ENCODE peak calls at places on chromosome 22, in five cellular contexts. C is body of pancreas, I is GM12878, H is NB4, E is K562. A is an unnamed sample.

GRCh38 chr22:47736166-47737034 is 974.0 kb downstream of the TBC1D22A start:
- DNase-seq in C (no peak), I (no peak), H (no peak), E (no peak), A (no peak)

GRCh38 chr22:38228873-38229740 is 27.3 kb downstream of the MAFF start:
- DNase-seq in C (peak; percentile 80), I (no peak), H (no peak), E (no peak), A (no peak)

GRCh38 chr22:27840436-27840835 is 38.9 kb upstream of the MN1 start:
- DNase-seq in C (no peak), I (no peak), H (no peak), E (no peak), A (no peak)

GRCh38 chr22:38957046-38957770 is at the start of gene APOBEC3A:
- DNase-seq in C (no peak), I (no peak), H (peak; percentile 33), E (no peak), A (peak; percentile 50)

GRCh38 chr22:37552560-37553163 is 7.6 kb upstream of the CDC42EP1 start:
- DNase-seq in C (peak; percentile 43), I (no peak), H (no peak), E (peak; percentile 92), A (peak; percentile 87)

GRCh38 chr22:38824587-38824986 is 19.2 kb downstream of the NPTXR start:
- DNase-seq in C (peak; percentile 52), I (no peak), H (peak; percentile 78), E (peak; percentile 67), A (peak; percentile 81)

GRCh38 chr22:41565403-41566054 is 4.7 kb downstream of the CSDC2 start:
- DNase-seq in C (peak; percentile 51), I (no peak), H (peak; percentile 59), E (peak; percentile 80), A (peak; percentile 93)

GRCh38 chr22:39942433-39943213 is 17.6 kb upstream of the TMA7B start:
- DNase-seq in C (no peak), I (no peak), H (peak; percentile 41), E (no peak), A (peak; percentile 45)

GRCh38 chr22:17084554-17085276 is at the start of gene IL17RA:
- DNase-seq in C (peak; percentile 94), I (peak; percentile 68), H (peak; percentile 96), E (peak; percentile 96), A (peak; percentile 83)
- TF ChIP-seq POLR2A in C (peak; percentile 77), I (peak; percentile 88), H (peak; percentile 63), E (peak; percentile 84), A (peak; percentile 60)

DNA sequence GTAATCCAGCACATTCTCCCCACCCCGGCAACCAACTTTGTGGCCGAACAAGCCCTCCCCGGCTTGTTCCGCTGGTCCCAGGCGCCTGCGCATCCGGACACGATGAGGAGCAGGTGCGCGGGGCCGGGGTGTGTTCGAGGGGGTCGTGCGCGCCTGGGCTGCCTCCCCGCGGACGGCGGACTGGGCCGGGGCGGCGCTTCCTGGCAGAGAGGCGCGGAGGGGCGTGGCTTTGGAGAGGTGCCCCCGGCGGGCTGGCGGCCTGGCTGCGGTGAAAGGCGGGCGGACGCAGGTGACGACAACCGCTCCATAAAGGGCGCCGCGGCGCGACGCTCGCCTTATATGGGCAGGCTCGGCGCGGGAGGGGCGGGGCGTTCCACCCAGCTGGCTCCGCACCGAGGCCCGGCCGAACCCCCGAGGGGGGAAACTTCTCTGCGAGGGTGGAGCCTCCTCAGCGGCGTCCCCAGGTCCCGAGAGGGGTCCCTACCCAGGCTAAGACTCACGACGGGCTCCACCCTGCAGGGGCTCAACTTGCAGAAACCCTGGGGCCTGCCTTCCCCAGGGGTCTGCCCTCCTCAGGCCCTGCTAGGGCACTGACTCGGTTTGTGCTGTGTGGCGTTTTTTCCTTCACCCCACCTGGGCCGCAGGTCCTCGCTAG is 26.4 kb downstream of the TXN2 start:
- DNase-seq in C (peak; percentile 96), I (peak; percentile 50), H (peak; percentile 96), E (peak; percentile 85), A (peak; percentile 96)
- TF ChIP-seq POLR2A in C (peak; percentile 76), I (peak; percentile 82), H (no peak), E (peak; percentile 75), A (peak; percentile 79)

GRCh38 chr22:44698531-44699421 is 3.2 kb upstream of the PRR5 start:
- DNase-seq in C (no peak), I (no peak), H (no peak), E (no peak), A (no peak)
- TF ChIP-seq POLR2A in C (no peak), I (no peak), H (no peak), E (no peak), A (no peak)

GRCh38 chr22:46338636-46339035 is 3.1 kb downstream of the TRMU start:
- DNase-seq in C (no peak), I (no peak), H (no peak), E (no peak), A (no peak)
- TF ChIP-seq POLR2A in C (no peak), I (no peak), H (no peak), E (no peak), A (no peak)

GRCh38 chr22:25404923-25405853 is 159.3 kb upstream of the GRK3 start:
- DNase-seq in C (peak; percentile 81), I (no peak), H (peak; percentile 78), E (peak; percentile 83), A (peak; percentile 73)
- TF ChIP-seq POLR2A in C (peak; percentile 52), I (peak; percentile 72), H (peak; percentile 39), E (no peak), A (peak; percentile 46)

DNA sequence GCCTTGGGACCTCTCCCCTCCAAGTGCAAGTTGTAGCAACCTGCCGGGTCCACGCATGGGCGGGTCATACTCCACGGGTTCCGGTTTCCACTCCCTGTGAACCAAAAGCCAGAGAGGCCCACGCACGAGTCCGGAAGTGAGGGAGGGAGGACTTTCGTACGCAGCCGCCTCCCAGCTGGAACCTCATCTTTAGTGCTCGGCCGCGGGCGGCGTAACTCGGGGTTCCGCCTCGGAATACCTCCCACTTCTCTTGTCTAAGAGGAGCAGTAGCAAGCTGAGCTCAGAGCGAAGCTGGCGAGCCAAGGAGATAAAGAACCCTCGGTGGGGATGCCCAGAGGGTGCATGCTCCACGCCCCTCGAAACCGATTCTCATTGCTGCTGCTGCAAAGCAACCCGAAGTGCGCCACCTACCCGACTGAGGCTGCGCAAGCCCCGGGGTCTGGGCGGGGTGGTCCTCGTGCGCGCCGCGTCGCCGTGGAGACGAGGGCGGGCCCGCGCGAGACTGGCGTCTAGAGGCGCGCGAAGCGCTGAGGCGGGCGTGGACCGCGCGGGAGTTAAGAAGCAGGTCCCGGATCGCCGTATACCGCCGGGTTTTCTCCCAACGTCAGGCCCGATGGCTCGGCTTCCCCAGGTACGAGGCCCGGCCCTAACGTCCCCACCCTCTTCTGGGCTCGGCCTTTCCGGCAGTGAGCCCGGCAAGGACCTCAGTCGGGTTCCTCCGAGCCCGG is at the start of gene SFI1:
- DNase-seq in C (peak; percentile 88), I (peak; percentile 92), H (peak; percentile 93), E (peak; percentile 90), A (peak; percentile 98)
- TF ChIP-seq POLR2A in C (peak; percentile 75), I (peak; percentile 83), H (peak; percentile 27), E (peak; percentile 61), A (peak; percentile 85)

GRCh38 chr22:31662668-31663037 is 638 bp upstream of the PISD start:
- DNase-seq in C (no peak), I (no peak), H (no peak), E (no peak), A (no peak)

GRCh38 chr22:31659246-31659645 is 2.8 kb downstream of the PISD start:
- DNase-seq in C (no peak), I (no peak), H (no peak), E (no peak), A (no peak)

DNA sequence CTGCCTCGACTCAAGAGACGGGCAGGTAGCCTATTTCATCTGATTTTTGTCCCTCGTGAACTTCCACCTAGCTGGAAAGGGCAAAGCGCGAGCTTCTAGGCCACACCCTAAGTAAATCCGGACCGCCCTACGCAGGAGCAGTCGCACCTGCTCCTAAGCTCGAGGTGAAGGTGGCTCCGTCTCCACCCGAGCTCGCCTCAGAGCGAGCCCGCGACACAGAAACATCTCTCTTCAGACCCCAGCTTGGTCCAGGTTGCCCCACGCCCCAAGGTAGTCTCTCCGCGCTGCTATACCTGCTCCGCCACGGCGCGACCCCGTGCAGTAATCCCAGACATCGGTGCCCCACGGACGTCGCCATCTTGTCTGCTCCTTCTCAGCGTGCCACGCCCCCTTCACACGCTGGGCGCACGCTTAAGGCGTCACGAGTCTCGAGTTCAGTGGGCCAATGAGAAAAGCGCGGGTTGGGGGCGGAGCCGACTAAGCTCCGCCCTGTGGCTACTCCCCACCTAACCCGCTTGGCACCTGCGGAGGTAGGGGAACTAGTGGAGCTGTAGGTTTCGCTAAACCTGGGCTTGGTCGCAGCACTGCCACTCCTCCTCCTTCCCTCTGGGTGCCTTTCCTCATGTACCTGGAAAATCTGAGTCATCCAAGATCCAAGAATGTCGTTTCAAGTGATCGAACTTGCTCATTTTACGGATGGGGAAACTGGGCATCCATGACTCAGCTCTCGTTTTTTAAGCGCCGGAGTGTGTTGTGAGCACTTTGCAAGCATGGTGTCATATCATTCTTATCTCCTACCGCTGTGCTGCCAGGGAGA is at the start of gene PISD:
- DNase-seq in C (peak; percentile 96), I (peak; percentile 89), H (peak; percentile 95), E (peak; percentile 95), A (peak; percentile 98)
- TF ChIP-seq POLR2A in C (peak; percentile 85), I (peak; percentile 91), H (peak; percentile 71), E (peak; percentile 84), A (peak; percentile 95)

GRCh38 chr22:20671409-20672081 is 102.4 kb upstream of the SERPIND1 start:
- DNase-seq in C (no peak), I (no peak), H (no peak), E (no peak), A (no peak)
- TF ChIP-seq POLR2A in C (no peak), I (no peak), H (no peak), E (no peak), A (no peak)